ENCODE peak calls at places on chromosomes 5 and 9, in eight cellular contexts. One of them, this sample, is unnamed.

GRCh38 chr9:133731876-133732321 is 6.3 kb downstream of the SARDH start:
- DNase-seq in HTR-8/SVneo: peak
- DNase-seq in stimulated activated CD8-positive, alpha-beta memory T cell treated with anti-CD3 and anti-CD28 coated beads, Interleukin-15, amount 100 ng/mL, for 1 hour: no peak
- DNase-seq in activated CD8-positive, alpha-beta memory T cell treated with anti-CD3 and anti-CD28 coated beads, Interleukin-2, amount 50 U/mL, for 48 hours: peak
- DNase-seq in neural progenitor cell: peak
- DNase-seq in NCI-H1092: peak
- DNase-seq in H54: peak
- DNase-seq in posterior vena cava: peak
- DNase-seq in this sample: peak

GRCh38 chr5:174402224-174402812 is 322.1 kb upstream of the MSX2 start:
- DNase-seq in HTR-8/SVneo: no peak
- DNase-seq in stimulated activated CD8-positive, alpha-beta memory T cell treated with anti-CD3 and anti-CD28 coated beads, Interleukin-15, amount 100 ng/mL, for 1 hour: no peak
- DNase-seq in activated CD8-positive, alpha-beta memory T cell treated with anti-CD3 and anti-CD28 coated beads, Interleukin-2, amount 50 U/mL, for 48 hours: no peak
- DNase-seq in neural progenitor cell: no peak
- DNase-seq in NCI-H1092: no peak
- DNase-seq in H54: no peak
- DNase-seq in posterior vena cava: no peak
- DNase-seq in this sample: no peak

GRCh38 chr5:150059623-150060022 is 26.7 kb downstream of the CSF1R start:
- DNase-seq in HTR-8/SVneo: no peak
- DNase-seq in stimulated activated CD8-positive, alpha-beta memory T cell treated with anti-CD3 and anti-CD28 coated beads, Interleukin-15, amount 100 ng/mL, for 1 hour: no peak
- DNase-seq in activated CD8-positive, alpha-beta memory T cell treated with anti-CD3 and anti-CD28 coated beads, Interleukin-2, amount 50 U/mL, for 48 hours: no peak
- DNase-seq in neural progenitor cell: no peak
- DNase-seq in NCI-H1092: no peak
- DNase-seq in H54: no peak
- DNase-seq in posterior vena cava: peak
- DNase-seq in this sample: no peak

GRCh38 chr5:120207139-120207538 is 257.0 kb upstream of the PRR16 start:
- DNase-seq in HTR-8/SVneo: no peak
- DNase-seq in stimulated activated CD8-positive, alpha-beta memory T cell treated with anti-CD3 and anti-CD28 coated beads, Interleukin-15, amount 100 ng/mL, for 1 hour: no peak
- DNase-seq in activated CD8-positive, alpha-beta memory T cell treated with anti-CD3 and anti-CD28 coated beads, Interleukin-2, amount 50 U/mL, for 48 hours: no peak
- DNase-seq in neural progenitor cell: no peak
- DNase-seq in NCI-H1092: no peak
- DNase-seq in H54: no peak
- DNase-seq in posterior vena cava: no peak
- DNase-seq in this sample: no peak

GRCh38 chr9:10855847-10856246 is 243.0 kb upstream of the PTPRD start:
- DNase-seq in HTR-8/SVneo: no peak
- DNase-seq in stimulated activated CD8-positive, alpha-beta memory T cell treated with anti-CD3 and anti-CD28 coated beads, Interleukin-15, amount 100 ng/mL, for 1 hour: no peak
- DNase-seq in activated CD8-positive, alpha-beta memory T cell treated with anti-CD3 and anti-CD28 coated beads, Interleukin-2, amount 50 U/mL, for 48 hours: no peak
- DNase-seq in neural progenitor cell: peak
- DNase-seq in NCI-H1092: peak
- DNase-seq in H54: peak
- DNase-seq in posterior vena cava: no peak
- DNase-seq in this sample: no peak

GRCh38 chr9:127214421-127215265 is 49.9 kb upstream of the GARNL3 start:
- DNase-seq in HTR-8/SVneo: peak
- DNase-seq in stimulated activated CD8-positive, alpha-beta memory T cell treated with anti-CD3 and anti-CD28 coated beads, Interleukin-15, amount 100 ng/mL, for 1 hour: peak
- DNase-seq in activated CD8-positive, alpha-beta memory T cell treated with anti-CD3 and anti-CD28 coated beads, Interleukin-2, amount 50 U/mL, for 48 hours: peak
- DNase-seq in neural progenitor cell: peak
- DNase-seq in NCI-H1092: peak
- DNase-seq in H54: peak
- DNase-seq in posterior vena cava: no peak
- DNase-seq in this sample: no peak

GRCh38 chr9:134320195-134320885 is 5.9 kb upstream of the RXRA start:
- DNase-seq in HTR-8/SVneo: no peak
- DNase-seq in stimulated activated CD8-positive, alpha-beta memory T cell treated with anti-CD3 and anti-CD28 coated beads, Interleukin-15, amount 100 ng/mL, for 1 hour: no peak
- DNase-seq in activated CD8-positive, alpha-beta memory T cell treated with anti-CD3 and anti-CD28 coated beads, Interleukin-2, amount 50 U/mL, for 48 hours: no peak
- DNase-seq in neural progenitor cell: peak
- DNase-seq in NCI-H1092: no peak
- DNase-seq in H54: no peak
- DNase-seq in posterior vena cava: peak
- DNase-seq in this sample: no peak

GRCh38 chr5:43702815-43703214 is 99.8 kb downstream of the NNT start:
- DNase-seq in HTR-8/SVneo: no peak
- DNase-seq in stimulated activated CD8-positive, alpha-beta memory T cell treated with anti-CD3 and anti-CD28 coated beads, Interleukin-15, amount 100 ng/mL, for 1 hour: no peak
- DNase-seq in activated CD8-positive, alpha-beta memory T cell treated with anti-CD3 and anti-CD28 coated beads, Interleukin-2, amount 50 U/mL, for 48 hours: no peak
- DNase-seq in neural progenitor cell: peak
- DNase-seq in NCI-H1092: peak
- DNase-seq in H54: no peak
- DNase-seq in posterior vena cava: no peak
- DNase-seq in this sample: no peak

GRCh38 chr5:100827481-100827889 is 75.6 kb downstream of the ST8SIA4 start:
- DNase-seq in HTR-8/SVneo: no peak
- DNase-seq in stimulated activated CD8-positive, alpha-beta memory T cell treated with anti-CD3 and anti-CD28 coated beads, Interleukin-15, amount 100 ng/mL, for 1 hour: no peak
- DNase-seq in activated CD8-positive, alpha-beta memory T cell treated with anti-CD3 and anti-CD28 coated beads, Interleukin-2, amount 50 U/mL, for 48 hours: no peak
- DNase-seq in neural progenitor cell: no peak
- DNase-seq in NCI-H1092: peak
- DNase-seq in H54: no peak
- DNase-seq in posterior vena cava: no peak
- DNase-seq in this sample: no peak

GRCh38 chr5:82092-82491 is 9.9 kb upstream of the PLEKHG4B start:
- DNase-seq in HTR-8/SVneo: peak
- DNase-seq in stimulated activated CD8-positive, alpha-beta memory T cell treated with anti-CD3 and anti-CD28 coated beads, Interleukin-15, amount 100 ng/mL, for 1 hour: no peak
- DNase-seq in activated CD8-positive, alpha-beta memory T cell treated with anti-CD3 and anti-CD28 coated beads, Interleukin-2, amount 50 U/mL, for 48 hours: no peak
- DNase-seq in neural progenitor cell: peak
- DNase-seq in NCI-H1092: no peak
- DNase-seq in H54: no peak
- DNase-seq in posterior vena cava: no peak
- DNase-seq in this sample: peak

GRCh38 chr5:31833710-31834109 is 194.8 kb downstream of the PDZD2 start:
- DNase-seq in HTR-8/SVneo: no peak
- DNase-seq in stimulated activated CD8-positive, alpha-beta memory T cell treated with anti-CD3 and anti-CD28 coated beads, Interleukin-15, amount 100 ng/mL, for 1 hour: no peak
- DNase-seq in activated CD8-positive, alpha-beta memory T cell treated with anti-CD3 and anti-CD28 coated beads, Interleukin-2, amount 50 U/mL, for 48 hours: no peak
- DNase-seq in neural progenitor cell: no peak
- DNase-seq in NCI-H1092: no peak
- DNase-seq in H54: no peak
- DNase-seq in posterior vena cava: no peak
- DNase-seq in this sample: no peak

GRCh38 chr5:14870347-14871083 is 1.1 kb downstream of the ANKH start:
- DNase-seq in HTR-8/SVneo: no peak
- DNase-seq in stimulated activated CD8-positive, alpha-beta memory T cell treated with anti-CD3 and anti-CD28 coated beads, Interleukin-15, amount 100 ng/mL, for 1 hour: peak
- DNase-seq in activated CD8-positive, alpha-beta memory T cell treated with anti-CD3 and anti-CD28 coated beads, Interleukin-2, amount 50 U/mL, for 48 hours: peak
- DNase-seq in neural progenitor cell: peak
- DNase-seq in NCI-H1092: peak
- DNase-seq in H54: no peak
- DNase-seq in posterior vena cava: no peak
- DNase-seq in this sample: no peak

GRCh38 chr9:110115341-110115820 is 92.6 kb downstream of the C9orf152 start:
- DNase-seq in HTR-8/SVneo: no peak
- DNase-seq in stimulated activated CD8-positive, alpha-beta memory T cell treated with anti-CD3 and anti-CD28 coated beads, Interleukin-15, amount 100 ng/mL, for 1 hour: no peak
- DNase-seq in activated CD8-positive, alpha-beta memory T cell treated with anti-CD3 and anti-CD28 coated beads, Interleukin-2, amount 50 U/mL, for 48 hours: no peak
- DNase-seq in neural progenitor cell: no peak
- DNase-seq in NCI-H1092: no peak
- DNase-seq in H54: no peak
- DNase-seq in posterior vena cava: no peak
- DNase-seq in this sample: no peak

GRCh38 chr5:77064040-77064439 is 23.0 kb downstream of the ZBED3 start:
- DNase-seq in HTR-8/SVneo: no peak
- DNase-seq in stimulated activated CD8-positive, alpha-beta memory T cell treated with anti-CD3 and anti-CD28 coated beads, Interleukin-15, amount 100 ng/mL, for 1 hour: no peak
- DNase-seq in activated CD8-positive, alpha-beta memory T cell treated with anti-CD3 and anti-CD28 coated beads, Interleukin-2, amount 50 U/mL, for 48 hours: no peak
- DNase-seq in neural progenitor cell: no peak
- DNase-seq in NCI-H1092: no peak
- DNase-seq in H54: no peak
- DNase-seq in posterior vena cava: no peak
- DNase-seq in this sample: no peak

GRCh38 chr5:168689278-168689677 is 110.1 kb upstream of the PANK3 start:
- DNase-seq in HTR-8/SVneo: no peak
- DNase-seq in stimulated activated CD8-positive, alpha-beta memory T cell treated with anti-CD3 and anti-CD28 coated beads, Interleukin-15, amount 100 ng/mL, for 1 hour: no peak
- DNase-seq in activated CD8-positive, alpha-beta memory T cell treated with anti-CD3 and anti-CD28 coated beads, Interleukin-2, amount 50 U/mL, for 48 hours: no peak
- DNase-seq in neural progenitor cell: no peak
- DNase-seq in NCI-H1092: no peak
- DNase-seq in H54: no peak
- DNase-seq in posterior vena cava: peak
- DNase-seq in this sample: no peak

GRCh38 chr5:26009742-26010141 is 1028.6 kb downstream of the CDH9 start:
- DNase-seq in HTR-8/SVneo: peak
- DNase-seq in stimulated activated CD8-positive, alpha-beta memory T cell treated with anti-CD3 and anti-CD28 coated beads, Interleukin-15, amount 100 ng/mL, for 1 hour: no peak
- DNase-seq in activated CD8-positive, alpha-beta memory T cell treated with anti-CD3 and anti-CD28 coated beads, Interleukin-2, amount 50 U/mL, for 48 hours: no peak
- DNase-seq in neural progenitor cell: peak
- DNase-seq in NCI-H1092: no peak
- DNase-seq in H54: no peak
- DNase-seq in posterior vena cava: no peak
- DNase-seq in this sample: no peak

GRCh38 chr9:121455527-121456239 is 44.0 kb downstream of the GGTA1 start:
- DNase-seq in HTR-8/SVneo: no peak
- DNase-seq in stimulated activated CD8-positive, alpha-beta memory T cell treated with anti-CD3 and anti-CD28 coated beads, Interleukin-15, amount 100 ng/mL, for 1 hour: peak
- DNase-seq in activated CD8-positive, alpha-beta memory T cell treated with anti-CD3 and anti-CD28 coated beads, Interleukin-2, amount 50 U/mL, for 48 hours: peak
- DNase-seq in neural progenitor cell: no peak
- DNase-seq in NCI-H1092: no peak
- DNase-seq in H54: no peak
- DNase-seq in posterior vena cava: no peak
- DNase-seq in this sample: no peak

GRCh38 chr5:163564321-163564924 is 59.0 kb downstream of the MAT2B start:
- DNase-seq in HTR-8/SVneo: peak
- DNase-seq in stimulated activated CD8-positive, alpha-beta memory T cell treated with anti-CD3 and anti-CD28 coated beads, Interleukin-15, amount 100 ng/mL, for 1 hour: peak
- DNase-seq in activated CD8-positive, alpha-beta memory T cell treated with anti-CD3 and anti-CD28 coated beads, Interleukin-2, amount 50 U/mL, for 48 hours: peak
- DNase-seq in neural progenitor cell: peak
- DNase-seq in NCI-H1092: peak
- DNase-seq in H54: no peak
- DNase-seq in posterior vena cava: no peak
- DNase-seq in this sample: no peak

GRCh38 chr9:91163773-91164471 is 197.8 kb downstream of the AUH start:
- DNase-seq in HTR-8/SVneo: no peak
- DNase-seq in stimulated activated CD8-positive, alpha-beta memory T cell treated with anti-CD3 and anti-CD28 coated beads, Interleukin-15, amount 100 ng/mL, for 1 hour: no peak
- DNase-seq in activated CD8-positive, alpha-beta memory T cell treated with anti-CD3 and anti-CD28 coated beads, Interleukin-2, amount 50 U/mL, for 48 hours: no peak
- DNase-seq in neural progenitor cell: no peak
- DNase-seq in NCI-H1092: no peak
- DNase-seq in H54: no peak
- DNase-seq in posterior vena cava: no peak
- DNase-seq in this sample: no peak

GRCh38 chr9:98215821-98216220 is 23.4 kb upstream of the CORO2A start:
- DNase-seq in HTR-8/SVneo: no peak
- DNase-seq in stimulated activated CD8-positive, alpha-beta memory T cell treated with anti-CD3 and anti-CD28 coated beads, Interleukin-15, amount 100 ng/mL, for 1 hour: no peak
- DNase-seq in activated CD8-positive, alpha-beta memory T cell treated with anti-CD3 and anti-CD28 coated beads, Interleukin-2, amount 50 U/mL, for 48 hours: no peak
- DNase-seq in neural progenitor cell: peak
- DNase-seq in NCI-H1092: no peak
- DNase-seq in H54: no peak
- DNase-seq in posterior vena cava: no peak
- DNase-seq in this sample: no peak

GRCh38 chr9:134641173-134641985 is at the start of gene COL5A1:
- DNase-seq in HTR-8/SVneo: peak
- DNase-seq in stimulated activated CD8-positive, alpha-beta memory T cell treated with anti-CD3 and anti-CD28 coated beads, Interleukin-15, amount 100 ng/mL, for 1 hour: peak
- DNase-seq in activated CD8-positive, alpha-beta memory T cell treated with anti-CD3 and anti-CD28 coated beads, Interleukin-2, amount 50 U/mL, for 48 hours: peak
- DNase-seq in neural progenitor cell: peak
- DNase-seq in NCI-H1092: peak
- DNase-seq in H54: peak
- DNase-seq in posterior vena cava: peak
- DNase-seq in this sample: peak

GRCh38 chr9:103894184-103894583 is 199.9 kb upstream of the SMC2 start:
- DNase-seq in HTR-8/SVneo: no peak
- DNase-seq in stimulated activated CD8-positive, alpha-beta memory T cell treated with anti-CD3 and anti-CD28 coated beads, Interleukin-15, amount 100 ng/mL, for 1 hour: no peak
- DNase-seq in activated CD8-positive, alpha-beta memory T cell treated with anti-CD3 and anti-CD28 coated beads, Interleukin-2, amount 50 U/mL, for 48 hours: no peak
- DNase-seq in neural progenitor cell: no peak
- DNase-seq in NCI-H1092: no peak
- DNase-seq in H54: no peak
- DNase-seq in posterior vena cava: no peak
- DNase-seq in this sample: no peak

GRCh38 chr9:109289186-109289585 is 31.7 kb downstream of the EPB41L4B start:
- DNase-seq in HTR-8/SVneo: no peak
- DNase-seq in stimulated activated CD8-positive, alpha-beta memory T cell treated with anti-CD3 and anti-CD28 coated beads, Interleukin-15, amount 100 ng/mL, for 1 hour: no peak
- DNase-seq in activated CD8-positive, alpha-beta memory T cell treated with anti-CD3 and anti-CD28 coated beads, Interleukin-2, amount 50 U/mL, for 48 hours: no peak
- DNase-seq in neural progenitor cell: no peak
- DNase-seq in NCI-H1092: no peak
- DNase-seq in H54: no peak
- DNase-seq in posterior vena cava: no peak
- DNase-seq in this sample: no peak

GRCh38 chr5:139668064-139668880 is 20.1 kb downstream of the CXXC5 start:
- DNase-seq in HTR-8/SVneo: no peak
- DNase-seq in stimulated activated CD8-positive, alpha-beta memory T cell treated with anti-CD3 and anti-CD28 coated beads, Interleukin-15, amount 100 ng/mL, for 1 hour: no peak
- DNase-seq in activated CD8-positive, alpha-beta memory T cell treated with anti-CD3 and anti-CD28 coated beads, Interleukin-2, amount 50 U/mL, for 48 hours: peak
- DNase-seq in neural progenitor cell: peak
- DNase-seq in NCI-H1092: no peak
- DNase-seq in H54: no peak
- DNase-seq in posterior vena cava: no peak
- DNase-seq in this sample: no peak

GRCh38 chr9:127293767-127294166 is 29.2 kb downstream of the GARNL3 start:
- DNase-seq in HTR-8/SVneo: no peak
- DNase-seq in stimulated activated CD8-positive, alpha-beta memory T cell treated with anti-CD3 and anti-CD28 coated beads, Interleukin-15, amount 100 ng/mL, for 1 hour: no peak
- DNase-seq in activated CD8-positive, alpha-beta memory T cell treated with anti-CD3 and anti-CD28 coated beads, Interleukin-2, amount 50 U/mL, for 48 hours: no peak
- DNase-seq in neural progenitor cell: no peak
- DNase-seq in NCI-H1092: no peak
- DNase-seq in H54: no peak
- DNase-seq in posterior vena cava: no peak
- DNase-seq in this sample: no peak

GRCh38 chr9:133256686-133257091 is 18.3 kb downstream of the ABO start:
- DNase-seq in HTR-8/SVneo: no peak
- DNase-seq in stimulated activated CD8-positive, alpha-beta memory T cell treated with anti-CD3 and anti-CD28 coated beads, Interleukin-15, amount 100 ng/mL, for 1 hour: no peak
- DNase-seq in activated CD8-positive, alpha-beta memory T cell treated with anti-CD3 and anti-CD28 coated beads, Interleukin-2, amount 50 U/mL, for 48 hours: peak
- DNase-seq in neural progenitor cell: no peak
- DNase-seq in NCI-H1092: no peak
- DNase-seq in H54: no peak
- DNase-seq in posterior vena cava: no peak
- DNase-seq in this sample: no peak

GRCh38 chr5:39015743-39016586 is 58.2 kb downstream of the RICTOR start:
- DNase-seq in HTR-8/SVneo: no peak
- DNase-seq in stimulated activated CD8-positive, alpha-beta memory T cell treated with anti-CD3 and anti-CD28 coated beads, Interleukin-15, amount 100 ng/mL, for 1 hour: no peak
- DNase-seq in activated CD8-positive, alpha-beta memory T cell treated with anti-CD3 and anti-CD28 coated beads, Interleukin-2, amount 50 U/mL, for 48 hours: no peak
- DNase-seq in neural progenitor cell: no peak
- DNase-seq in NCI-H1092: no peak
- DNase-seq in H54: no peak
- DNase-seq in posterior vena cava: no peak
- DNase-seq in this sample: no peak

GRCh38 chr5:157548513-157549282 is 26.9 kb downstream of the ADAM19 start:
- DNase-seq in HTR-8/SVneo: no peak
- DNase-seq in stimulated activated CD8-positive, alpha-beta memory T cell treated with anti-CD3 and anti-CD28 coated beads, Interleukin-15, amount 100 ng/mL, for 1 hour: no peak
- DNase-seq in activated CD8-positive, alpha-beta memory T cell treated with anti-CD3 and anti-CD28 coated beads, Interleukin-2, amount 50 U/mL, for 48 hours: no peak
- DNase-seq in neural progenitor cell: no peak
- DNase-seq in NCI-H1092: no peak
- DNase-seq in H54: no peak
- DNase-seq in posterior vena cava: no peak
- DNase-seq in this sample: no peak

GRCh38 chr9:33196736-33197135 is 29.6 kb upstream of the B4GALT1 start:
- DNase-seq in HTR-8/SVneo: no peak
- DNase-seq in stimulated activated CD8-positive, alpha-beta memory T cell treated with anti-CD3 and anti-CD28 coated beads, Interleukin-15, amount 100 ng/mL, for 1 hour: no peak
- DNase-seq in activated CD8-positive, alpha-beta memory T cell treated with anti-CD3 and anti-CD28 coated beads, Interleukin-2, amount 50 U/mL, for 48 hours: no peak
- DNase-seq in neural progenitor cell: no peak
- DNase-seq in NCI-H1092: no peak
- DNase-seq in H54: no peak
- DNase-seq in posterior vena cava: no peak
- DNase-seq in this sample: no peak

GRCh38 chr5:116880150-116880549 is 305.5 kb upstream of the SEMA6A start:
- DNase-seq in HTR-8/SVneo: no peak
- DNase-seq in stimulated activated CD8-positive, alpha-beta memory T cell treated with anti-CD3 and anti-CD28 coated beads, Interleukin-15, amount 100 ng/mL, for 1 hour: no peak
- DNase-seq in activated CD8-positive, alpha-beta memory T cell treated with anti-CD3 and anti-CD28 coated beads, Interleukin-2, amount 50 U/mL, for 48 hours: no peak
- DNase-seq in neural progenitor cell: no peak
- DNase-seq in NCI-H1092: no peak
- DNase-seq in H54: no peak
- DNase-seq in posterior vena cava: no peak
- DNase-seq in this sample: no peak

GRCh38 chr5:159877894-159878448 is 38.3 kb upstream of the ADRA1B start:
- DNase-seq in HTR-8/SVneo: no peak
- DNase-seq in stimulated activated CD8-positive, alpha-beta memory T cell treated with anti-CD3 and anti-CD28 coated beads, Interleukin-15, amount 100 ng/mL, for 1 hour: no peak
- DNase-seq in activated CD8-positive, alpha-beta memory T cell treated with anti-CD3 and anti-CD28 coated beads, Interleukin-2, amount 50 U/mL, for 48 hours: no peak
- DNase-seq in neural progenitor cell: no peak
- DNase-seq in NCI-H1092: no peak
- DNase-seq in H54: no peak
- DNase-seq in posterior vena cava: no peak
- DNase-seq in this sample: no peak

This sample was measured in type B pancreatic cell.